ENCODE peak calls at places on chromosomes 13 and 19, in seven cellular contexts. J, Y, G, O, U, S and C are unnamed samples. For H3K4me1, the result is how much of the 10 kb centered on the place peaks cover.

GRCh38 chr13:28532226-28533048 is 37.5 kb upstream of the FLT1 start:
- DNase-seq in U (peak), O (peak), G (no peak), S (no peak), J (no peak), Y (no peak), C (no peak)

GRCh38 chr19:13109361-13110098 is 6.9 kb upstream of the LYL1 start:
- DNase-seq in J (no peak), U (no peak), S (no peak), G (no peak), O (no peak), Y (no peak), C (no peak)

GRCh38 chr13:110885966-110886365 is 28.9 kb downstream of the ANKRD10 start:
- DNase-seq in O (peak), Y (no peak), G (no peak), S (no peak), J (no peak), U (no peak), C (no peak)

GRCh38 chr13:60654405-60654804 is 257.4 kb downstream of the TDRD3 start:
- DNase-seq in J (no peak), U (no peak), S (peak), Y (no peak), G (peak), O (peak), C (peak)

GRCh38 chr19:13238891-13239534 is 88.8 kb downstream of the IER2 start:
- DNase-seq in J (no peak), U (no peak), Y (no peak), O (no peak), S (no peak), G (no peak), C (no peak)

GRCh38 chr13:45370922-45371406 is 30.0 kb upstream of the TPT1 start:
- DNase-seq in G (peak), S (peak), J (peak), O (peak), U (peak), Y (peak), C (peak)

GRCh38 chr13:28044608-28045007 is 55.8 kb downstream of the FLT3 start:
- DNase-seq in U (no peak), S (no peak), G (no peak), Y (peak), J (no peak), O (no peak), C (no peak)

GRCh38 chr19:44796701-44797115 is 12.2 kb upstream of the BCAM start:
- DNase-seq in U (peak), Y (peak), O (peak), S (peak), G (peak), J (no peak), C (peak)

GRCh38 chr13:50129923-50130685 is 114.9 kb downstream of the KCNRG start:
- DNase-seq in Y (no peak), U (peak), O (peak), G (peak), S (peak), J (no peak), C (no peak)

GRCh38 chr13:40206241-40207109 is 460.0 kb downstream of the FOXO1 start:
- DNase-seq in J (no peak), O (no peak), S (peak), U (no peak), G (peak), Y (peak), C (no peak)

GRCh38 chr13:44012910-44013309 is 133.2 kb downstream of the LACC1 start:
- DNase-seq in O (no peak), Y (no peak), G (no peak), U (no peak), J (no peak), S (no peak), C (no peak)

GRCh38 chr13:70415141-70415540 is 306.9 kb upstream of the KLHL1 start:
- DNase-seq in Y (no peak), G (no peak), S (no peak), J (no peak), U (no peak), O (no peak), C (no peak)

GRCh38 chr13:40596484-40596883 is 70.0 kb downstream of the FOXO1 start:
- DNase-seq in J (no peak), S (no peak), Y (no peak), G (no peak), U (no peak), O (no peak), C (no peak)

GRCh38 chr13:55497486-55497885 is 1643.2 kb upstream of the PRR20A start:
- DNase-seq in J (no peak), Y (no peak), G (no peak), S (no peak), O (peak), U (no peak), C (no peak)

GRCh38 chr13:82010780-82011179 is 1669.9 kb upstream of the SPRY2 start:
- DNase-seq in Y (no peak), G (no peak), J (no peak), U (no peak), S (peak), O (no peak), C (no peak)

GRCh38 chr19:14497347-14497921 is 1.5 kb upstream of the GIPC1 start:
- DNase-seq in O (peak), Y (no peak), S (peak), U (peak), J (no peak), G (no peak), C (no peak)

GRCh38 chr13:73142091-73142490 is 83.3 kb downstream of the KLF5 start:
- DNase-seq in S (no peak), Y (no peak), O (no peak), J (no peak), G (no peak), U (no peak), C (no peak)

GRCh38 chr13:101331731-101332130 is 84.6 kb downstream of the NALCN start:
- DNase-seq in J (no peak), U (no peak), G (no peak), Y (no peak), O (no peak), S (no peak), C (no peak)

GRCh38 chr13:84127597-84128128 is 245.4 kb upstream of the SLITRK1 start:
- DNase-seq in O (no peak), S (no peak), J (no peak), G (no peak), Y (no peak), U (no peak), C (no peak)

GRCh38 chr19:19336597-19336996 is 16.0 kb downstream of the MAU2 start:
- DNase-seq in G (no peak), O (no peak), U (no peak), Y (no peak), J (no peak), S (no peak), C (no peak)

GRCh38 chr19:34588249-34588648 is 88.7 kb downstream of the SCGB2B2 start:
- DNase-seq in Y (no peak), J (no peak), G (no peak), U (no peak), S (peak), O (no peak), C (no peak)

GRCh38 chr19:10568826-10569651 is at the start of gene CDKN2D:
- DNase-seq in Y (peak), U (peak), G (peak), J (peak), O (peak), S (peak), C (peak)

GRCh38 chr19:10566408-10566657 is 523 bp upstream of the KRI1 start:
- DNase-seq in U (no peak), J (no peak), G (no peak), Y (no peak), S (no peak), O (no peak), C (no peak)

GRCh38 chr19:10566658-10567410 is 1.0 kb upstream of the KRI1 start:
- DNase-seq in O (no peak), S (no peak), U (no peak), J (peak), G (peak), Y (no peak), C (no peak)

GRCh38 chr19:10567696-10568443 is 909 bp downstream of the CDKN2D start:
- DNase-seq in S (no peak), Y (no peak), U (no peak), J (no peak), O (no peak), G (no peak), C (no peak)

DNA sequence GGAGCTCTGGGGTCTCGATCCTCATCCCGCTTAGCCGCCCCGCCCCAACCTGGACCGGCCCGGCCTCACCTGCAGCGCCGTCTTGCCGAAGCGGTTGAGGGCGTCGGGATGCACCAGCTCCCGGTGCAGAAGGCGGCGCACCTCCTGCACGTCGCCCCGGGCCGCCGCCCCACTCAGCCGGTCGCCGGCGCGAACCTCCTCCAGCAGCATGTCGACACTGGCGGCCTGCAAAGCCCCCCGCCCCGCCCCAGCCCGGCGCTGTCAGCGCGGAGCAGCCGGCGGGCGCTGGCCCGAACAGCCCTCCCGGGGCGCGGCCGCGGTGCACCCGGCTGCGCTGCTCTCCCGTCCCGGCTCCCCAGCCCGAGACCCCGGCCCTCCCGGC is 344 bp downstream of the CDKN2D start:
- DNase-seq in O (peak), U (peak), J (no peak), G (peak), S (peak), Y (no peak), C (no peak)
- H3K27ac ChIP-seq in O (peak), U (peak), J (peak), G (peak), S (no peak), Y (peak), C (peak)

GRCh38 chr13:99316657-99317244 is 9.6 kb upstream of the GPR183 start:
- DNase-seq in J (peak), O (no peak), U (peak), S (no peak), Y (no peak), G (peak), C (no peak)
- H3K4me1 ChIP-seq in J (under half), O (under half), U (under half), S (under half), Y (under half), G (under half), C (under half)

GRCh38 chr19:31340059-31341025 is 8.9 kb downstream of the TSHZ3 start:
- DNase-seq in O (peak), J (no peak), S (no peak), U (no peak), Y (peak), G (no peak), C (peak)

GRCh38 chr19:31337007-31337914 is 12.0 kb downstream of the TSHZ3 start:
- DNase-seq in U (no peak), Y (no peak), O (no peak), S (no peak), G (no peak), J (no peak), C (no peak)

GRCh38 chr19:31339405-31339804 is 9.8 kb downstream of the TSHZ3 start:
- DNase-seq in Y (no peak), J (no peak), U (no peak), G (no peak), S (no peak), O (no peak), C (no peak)

GRCh38 chr19:31335716-31336115 is 13.5 kb downstream of the TSHZ3 start:
- DNase-seq in O (no peak), G (no peak), S (no peak), J (no peak), Y (no peak), U (no peak), C (no peak)

GRCh38 chr19:31338069-31338767 is 11.0 kb downstream of the TSHZ3 start:
- DNase-seq in S (no peak), G (peak), U (peak), Y (peak), J (peak), O (peak), C (peak)
- H3K27ac ChIP-seq in S (no peak), G (no peak), U (no peak), Y (peak), J (no peak), O (no peak), C (peak)

GRCh38 chr19:2321565-2322283 is 6.7 kb downstream of the LSM7 start:
- DNase-seq in Y (no peak), J (no peak), G (no peak), S (no peak), U (no peak), O (no peak), C (no peak)
- H3K4me1 ChIP-seq in Y (under half), J (under half), G (under half), S (under half), U (under half), O (under half), C (under half)

DNA sequence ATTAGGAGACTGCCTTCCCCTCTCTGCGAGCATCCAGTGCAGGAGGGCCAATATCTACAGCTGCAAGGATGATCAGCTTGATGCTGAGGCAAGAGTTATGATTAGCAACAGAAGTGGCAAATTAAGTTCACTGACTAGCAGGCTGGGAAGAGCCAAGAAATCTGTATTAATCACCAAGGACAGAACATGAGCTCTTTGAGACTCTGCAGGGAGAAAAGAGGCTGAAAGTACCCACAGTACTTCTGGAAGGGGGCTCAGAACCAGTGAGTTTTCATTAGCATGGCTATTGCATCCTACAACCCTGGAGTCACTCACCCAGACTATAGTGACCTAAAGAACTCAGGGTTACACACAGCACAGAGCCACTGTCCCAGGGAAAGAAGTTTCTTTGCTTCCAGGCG is 25.9 kb upstream of the MEDAG start:
- DNase-seq in O (no peak), Y (peak), U (no peak), G (no peak), S (no peak), J (no peak), C (no peak)
- H3K27ac ChIP-seq in O (no peak), Y (peak), U (peak), G (no peak), S (no peak), J (no peak), C (no peak)